ENCODE peak calls at places on chromosomes 4 and X, in six cellular contexts. Y is CD4-positive, alpha-beta T cell; O is lower lobe of right lung; M is endodermal cell; C is uterus; Z is psoas muscle. I is an unnamed sample.

GRCh38 chr4:82458729-82459128 is 28.3 kb downstream of the ENOPH1 start:
- DNase-seq in Y (no peak), O (no peak), M (peak; percentile 46), C (no peak), Z (no peak), I (peak; percentile 53)

GRCh38 chrX:1205681-1206611 is 6.5 kb downstream of the CRLF2 start:
- DNase-seq in Y (peak; percentile 5), O (no peak), M (peak; percentile 79), C (no peak), Z (no peak), I (no peak)

GRCh38 chr4:107888237-107888636 is 43.1 kb upstream of the CYP2U1 start:
- DNase-seq in Y (no peak), O (no peak), M (no peak), C (no peak), Z (no peak), I (no peak)

GRCh38 chr4:189374176-189374575 is 566.5 kb upstream of the FRG1 start:
- DNase-seq in Y (no peak), O (no peak), M (no peak), C (no peak), Z (no peak), I (no peak)

GRCh38 chrX:10280061-10280460 is 123.3 kb downstream of the CLCN4 start:
- DNase-seq in Y (no peak), O (no peak), M (no peak), C (no peak), Z (no peak), I (no peak)

GRCh38 chrX:107666931-107667330 is 38.6 kb downstream of the PRPS1 start:
- DNase-seq in Y (no peak), O (no peak), M (no peak), C (no peak), Z (no peak), I (no peak)

GRCh38 chr4:181688886-181689285 is 554.3 kb upstream of the TENM3 start:
- DNase-seq in Y (no peak), O (no peak), M (no peak), C (no peak), Z (no peak), I (no peak)

GRCh38 chrX:13376857-13377441 is 57.1 kb upstream of the ATXN3L start:
- DNase-seq in Y (no peak), O (no peak), M (no peak), C (peak; percentile 41), Z (no peak), I (peak; percentile 24)

GRCh38 chr4:16265820-16266219 is 39.5 kb upstream of the TAPT1 start:
- DNase-seq in Y (no peak), O (no peak), M (no peak), C (no peak), Z (no peak), I (no peak)

GRCh38 chr4:16268290-16268689 is 42.0 kb upstream of the TAPT1 start:
- DNase-seq in Y (no peak), O (no peak), M (no peak), C (no peak), Z (no peak), I (no peak)

GRCh38 chr4:16269742-16270522 is 43.7 kb upstream of the TAPT1 start:
- DNase-seq in Y (no peak), O (peak; percentile 52), M (no peak), C (no peak), Z (peak; percentile 30), I (no peak)

GRCh38 chr4:16267639-16268038 is 41.4 kb upstream of the TAPT1 start:
- DNase-seq in Y (no peak), O (no peak), M (no peak), C (no peak), Z (no peak), I (no peak)

DNA sequence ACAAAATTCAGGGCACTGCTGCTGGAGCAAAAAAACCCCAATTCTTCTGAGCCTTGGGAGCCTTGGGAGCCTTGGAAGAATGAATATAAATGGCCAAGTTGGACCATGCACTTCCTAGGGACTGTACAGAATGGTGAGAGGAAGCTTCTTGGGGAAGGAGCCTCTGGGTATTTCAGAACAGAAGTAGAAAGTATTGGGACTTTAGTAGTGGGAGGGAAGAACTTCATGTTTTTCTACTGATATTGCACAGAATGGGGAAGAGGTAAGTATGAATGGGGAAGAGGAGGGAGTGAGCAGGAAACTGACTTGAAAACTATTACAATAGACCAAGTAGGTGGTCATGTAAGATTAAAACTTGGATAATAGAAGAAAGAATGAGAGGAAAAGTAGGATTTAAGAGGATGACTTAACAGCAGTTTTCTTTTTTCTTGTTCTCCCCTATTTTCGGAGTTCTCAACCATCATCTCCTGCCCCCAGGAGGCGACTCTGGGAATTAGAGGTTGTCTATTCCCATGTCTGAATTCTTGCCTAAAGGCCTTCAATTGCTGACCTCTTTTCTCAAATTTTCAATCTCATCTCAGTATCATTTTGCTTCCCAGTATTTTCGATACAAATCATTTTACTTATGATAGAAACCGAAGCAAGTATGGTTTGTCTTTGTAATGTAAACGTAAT is 44.5 kb upstream of the TAPT1 start:
- DNase-seq in Y (no peak), O (no peak), M (peak; percentile 75), C (no peak), Z (no peak), I (no peak)
- TF ChIP-seq CTCF in Y (no peak), O (no peak), M (peak; percentile 80), C (no peak), Z (no peak), I (no peak)

GRCh38 chr4:55637272-55637820 is 1.2 kb upstream of the NMU start:
- DNase-seq in Y (no peak), O (no peak), M (peak; percentile 75), C (no peak), Z (no peak), I (no peak)

GRCh38 chr4:55635282-55635681 is 816 bp downstream of the NMU start:
- DNase-seq in Y (no peak), O (no peak), M (peak; percentile 64), C (no peak), Z (no peak), I (no peak)

GRCh38 chr4:55634417-55635128 is 1.5 kb downstream of the NMU start:
- DNase-seq in Y (no peak), O (no peak), M (no peak), C (no peak), Z (no peak), I (no peak)

GRCh38 chr4:55636622-55636999 is 513 bp upstream of the NMU start:
- DNase-seq in Y (no peak), O (no peak), M (peak; percentile 69), C (no peak), Z (no peak), I (no peak)

GRCh38 chr4:55635760-55636621 is at the start of gene NMU:
- DNase-seq in Y (peak; percentile 5), O (peak; percentile 78), M (peak; percentile 85), C (no peak), Z (peak; percentile 19), I (peak; percentile 70)
- TF ChIP-seq CTCF in Y (no peak), O (peak; percentile 18), M (peak; percentile 59), C (no peak), Z (peak; percentile 5), I (peak; percentile 30)

DNA sequence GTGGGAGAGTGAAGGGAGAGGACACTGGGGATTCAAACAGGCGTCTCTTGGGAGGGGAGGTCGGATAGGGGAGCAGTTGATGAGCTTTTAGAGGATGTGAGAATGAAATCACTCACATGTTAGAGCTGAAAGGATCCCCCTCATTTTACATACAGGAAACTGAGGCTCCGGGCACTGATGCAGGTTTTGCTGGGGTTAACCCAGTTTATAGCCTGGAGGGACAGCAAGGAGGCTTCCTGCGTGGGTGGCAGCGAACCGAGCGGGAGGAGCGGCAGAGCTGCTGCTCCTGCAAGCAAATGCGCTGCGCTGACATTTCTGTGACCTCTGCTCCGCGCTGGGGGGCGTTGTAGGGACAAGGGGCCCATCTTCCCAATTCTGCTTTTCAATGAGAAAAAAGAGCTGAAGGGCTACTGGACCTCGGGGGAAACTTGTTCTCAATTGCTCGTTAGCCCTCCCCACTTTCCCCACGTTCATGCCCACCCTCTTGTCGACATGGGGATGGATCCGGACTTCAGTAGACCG is 1.1 kb upstream of the NEUROG2 start:
- DNase-seq in Y (no peak), O (no peak), M (peak; percentile 79), C (no peak), Z (no peak), I (peak; percentile 72)
- TF ChIP-seq CTCF in Y (no peak), O (no peak), M (peak; percentile 47), C (no peak), Z (no peak), I (peak; percentile 34)

DNA sequence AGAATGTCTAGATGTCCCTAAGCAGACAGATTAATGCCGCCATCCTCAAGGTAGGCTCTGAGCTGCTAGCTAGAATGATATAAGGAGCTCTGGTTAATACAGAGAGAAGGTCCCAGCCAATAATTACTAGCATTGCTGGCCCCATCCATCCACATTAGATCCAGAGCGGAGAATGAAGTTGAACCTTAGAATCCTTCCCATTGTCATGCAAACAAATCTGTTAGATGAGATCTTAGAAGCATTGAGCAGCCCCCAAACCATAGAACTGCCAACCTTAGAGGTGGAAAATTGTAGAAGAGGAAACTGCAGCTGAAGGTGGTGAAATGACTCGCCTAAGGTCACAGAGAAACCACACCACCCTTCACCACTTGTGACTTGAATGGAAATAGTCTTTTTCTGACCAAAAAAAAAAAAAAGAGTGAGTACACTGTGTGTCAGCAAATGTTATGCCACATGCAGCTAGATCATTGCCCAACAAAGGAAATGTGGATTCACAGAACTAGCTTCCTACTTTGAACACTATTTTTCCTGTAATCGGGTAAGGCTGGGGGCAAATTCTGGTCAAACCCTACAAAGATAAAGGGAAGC is 162.1 kb downstream of the SMIM20 start:
- DNase-seq in Y (no peak), O (no peak), M (no peak), C (no peak), Z (no peak), I (peak; percentile 43)
- TF ChIP-seq CTCF in Y (no peak), O (no peak), M (no peak), C (no peak), Z (no peak), I (no peak)